ENCODE peak calls at places on chromosomes 11 and 22, in four cellular contexts. V is A549, Y is fibroblast of villous mesenchyme, I is spleen. Z is an unnamed sample.

GRCh38 chr11:114169321-114169749 is 109.8 kb downstream of the ZBTB16 start:
- DNase-seq in V (no peak), Y (peak; percentile 80), I (no peak), Z (no peak)

GRCh38 chr11:30852091-30852490 is 265.9 kb upstream of the MPPED2 start:
- DNase-seq in V (no peak), Y (no peak), I (no peak), Z (no peak)

GRCh38 chr11:18526130-18526520 is 617 bp downstream of the TSG101 start:
- DNase-seq in V (no peak), Y (no peak), I (no peak), Z (no peak)

GRCh38 chr11:122784325-122785155 is 53.8 kb upstream of the CRTAM start:
- DNase-seq in V (no peak), Y (peak; percentile 96), I (no peak), Z (no peak)

GRCh38 chr11:134800826-134801225 is 388.8 kb upstream of the B3GAT1 start:
- DNase-seq in V (no peak), Y (no peak), I (no peak), Z (no peak)

GRCh38 chr11:44071157-44071556 is 5.1 kb downstream of the ACCS start:
- DNase-seq in V (no peak), Y (no peak), I (no peak), Z (no peak)

GRCh38 chr11:26841818-26842457 is 120.1 kb upstream of the SLC5A12 start:
- DNase-seq in V (no peak), Y (peak; percentile 57), I (no peak), Z (no peak)

GRCh38 chr11:121351089-121351488 is 58.5 kb downstream of the SC5D start:
- DNase-seq in V (no peak), Y (no peak), I (no peak), Z (no peak)

GRCh38 chr22:31103111-31103510 is 4.3 kb downstream of the SELENOM start:
- DNase-seq in V (no peak), Y (no peak), I (peak; percentile 35), Z (no peak)

GRCh38 chr22:24289781-24290181 is 19.1 kb downstream of the SPECC1L start:
- DNase-seq in V (no peak), Y (peak; percentile 18), I (no peak), Z (no peak)

GRCh38 chr11:17714356-17714854 is 5.0 kb upstream of the MYOD1 start:
- DNase-seq in V (no peak), Y (no peak), I (no peak), Z (no peak)

GRCh38 chr11:93059074-93059957 is 89.9 kb downstream of the MTNR1B start:
- DNase-seq in V (no peak), Y (peak; percentile 97), I (no peak), Z (no peak)

GRCh38 chr22:19229600-19229999 is 51.1 kb upstream of the SLC25A1 start:
- DNase-seq in V (no peak), Y (no peak), I (no peak), Z (no peak)

GRCh38 chr11:78646564-78647185 is 72.0 kb upstream of the NARS2 start:
- DNase-seq in V (peak; percentile 54), Y (peak; percentile 33), I (no peak), Z (peak; percentile 60)

GRCh38 chr11:19393941-19394340 is 153.2 kb upstream of the E2F8 start:
- DNase-seq in V (no peak), Y (peak; percentile 81), I (no peak), Z (no peak)

GRCh38 chr11:81449588-81450155 is 1284.0 kb downstream of the FAM181B start:
- DNase-seq in V (no peak), Y (no peak), I (no peak), Z (no peak)

GRCh38 chr11:32365192-32365591 is 70.1 kb downstream of the WT1 start:
- DNase-seq in V (no peak), Y (no peak), I (no peak), Z (no peak)

GRCh38 chr11:47466701-47467250 is 17.8 kb upstream of the RAPSN start:
- DNase-seq in V (no peak), Y (no peak), I (peak; percentile 77), Z (no peak)

GRCh38 chr11:43376594-43376993 is 17.9 kb downstream of the TTC17 start:
- DNase-seq in V (no peak), Y (peak; percentile 81), I (no peak), Z (no peak)

GRCh38 chr11:48051217-48051848 is 71.0 kb downstream of the PTPRJ start:
- DNase-seq in V (no peak), Y (peak; percentile 44), I (no peak), Z (no peak)

GRCh38 chr11:10895285-10895684 is 37.4 kb upstream of the ZBED5 start:
- DNase-seq in V (no peak), Y (no peak), I (no peak), Z (no peak)

GRCh38 chr11:57482782-57483569 is 22.6 kb downstream of the RTN4RL2 start:
- DNase-seq in V (peak; percentile 72), Y (peak; percentile 22), I (peak; percentile 87), Z (peak; percentile 88)

GRCh38 chr11:86577663-86578636 is 94.5 kb downstream of the ME3 start:
- DNase-seq in V (peak; percentile 63), Y (peak; percentile 84), I (peak; percentile 81), Z (no peak)

DNA sequence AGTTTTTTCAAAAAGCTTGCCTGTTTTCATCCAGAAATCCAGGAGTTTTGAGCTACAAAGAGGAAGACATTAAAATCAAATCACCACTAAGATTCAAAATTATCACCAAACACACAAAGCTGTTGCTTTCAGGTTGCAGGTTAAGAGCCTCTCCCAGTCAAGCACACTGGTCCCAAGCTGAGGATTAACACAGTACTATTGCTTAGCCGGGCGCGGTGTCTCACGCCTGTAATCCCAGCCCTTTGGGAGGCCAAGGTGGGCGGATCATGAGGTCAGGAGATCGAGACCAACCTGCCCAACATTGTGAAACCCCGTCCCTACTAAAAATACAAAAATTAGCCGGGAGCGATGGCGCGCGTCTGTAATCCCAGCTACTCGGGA is 1165.1 kb downstream of the LRRC4C start:
- DNase-seq in V (no peak), Y (no peak), I (no peak), Z (no peak)
- TF ChIP-seq CTCF in V (no peak), Y (no peak), I (no peak), Z (no peak)

GRCh38 chr22:35037089-35037488 is 28.9 kb upstream of the ISX start:
- DNase-seq in V (no peak), Y (no peak), I (no peak), Z (no peak)
- TF ChIP-seq CTCF in V (peak; percentile 13), Y (no peak), I (no peak), Z (no peak)

GRCh38 chr11:14789879-14790484 is 102.0 kb downstream of the CYP2R1 start:
- DNase-seq in V (no peak), Y (peak; percentile 27), I (no peak), Z (no peak)
- TF ChIP-seq CTCF in V (peak; percentile 68), Y (peak; percentile 46), I (no peak), Z (peak; percentile 8)

DNA sequence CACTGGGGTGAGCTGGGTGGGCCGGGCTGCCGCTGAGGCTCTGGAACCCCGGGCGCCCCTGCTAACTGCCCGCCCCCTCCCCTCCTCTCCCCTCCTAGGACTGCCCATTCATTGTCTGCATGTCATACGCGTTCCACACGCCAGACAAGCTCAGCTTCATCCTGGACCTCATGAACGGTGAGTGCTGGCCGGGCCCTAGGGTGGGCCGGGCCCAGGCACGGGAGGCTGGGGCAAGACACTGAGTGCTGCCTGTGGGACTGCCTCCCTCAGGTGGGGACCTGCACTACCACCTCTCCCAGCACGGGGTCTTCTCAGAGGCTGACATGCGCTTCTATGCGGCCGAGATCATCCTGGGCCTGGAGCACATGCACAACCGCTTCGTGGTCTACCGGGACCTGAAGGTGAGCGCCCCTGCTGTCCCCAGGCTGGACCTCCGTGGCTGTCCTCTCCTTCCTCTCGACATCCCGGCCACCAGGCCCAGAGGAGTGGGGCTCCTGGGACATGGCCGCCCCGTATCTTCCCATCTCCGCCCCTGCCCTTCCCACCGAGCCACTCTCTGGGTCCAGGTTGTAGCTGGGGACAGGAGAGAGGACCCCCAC is 7.5 kb upstream of the ANKRD13D start:
- DNase-seq in V (no peak), Y (no peak), I (peak; percentile 76), Z (no peak)
- TF ChIP-seq CTCF in V (no peak), Y (no peak), I (no peak), Z (no peak)

GRCh38 chr11:65599955-65600246 is 4.3 kb upstream of the KCNK7 start:
- DNase-seq in V (no peak), Y (no peak), I (no peak), Z (no peak)
- TF ChIP-seq CTCF in V (no peak), Y (no peak), I (no peak), Z (no peak)

GRCh38 chr22:18022851-18023250 is 1.5 kb downstream of the MICAL3 start:
- DNase-seq in V (no peak), Y (no peak), I (peak; percentile 8), Z (no peak)

GRCh38 chr22:18023509-18024275 is 669 bp downstream of the MICAL3 start:
- DNase-seq in V (peak; percentile 76), Y (peak; percentile 84), I (peak; percentile 82), Z (peak; percentile 74)

GRCh38 chr22:18021431-18021830 is 2.9 kb downstream of the MICAL3 start:
- DNase-seq in V (no peak), Y (no peak), I (peak; percentile 44), Z (no peak)

GRCh38 chr22:18024956-18025720 is 777 bp upstream of the MICAL3 start:
- DNase-seq in V (no peak), Y (no peak), I (peak; percentile 53), Z (no peak)

GRCh38 chr22:18024276-18024939 is at the start of gene MICAL3:
- DNase-seq in V (peak; percentile 57), Y (peak; percentile 67), I (peak; percentile 93), Z (peak; percentile 92)
- TF ChIP-seq CTCF in V (peak; percentile 63), Y (peak; percentile 56), I (peak; percentile 64), Z (peak; percentile 95)

DNA sequence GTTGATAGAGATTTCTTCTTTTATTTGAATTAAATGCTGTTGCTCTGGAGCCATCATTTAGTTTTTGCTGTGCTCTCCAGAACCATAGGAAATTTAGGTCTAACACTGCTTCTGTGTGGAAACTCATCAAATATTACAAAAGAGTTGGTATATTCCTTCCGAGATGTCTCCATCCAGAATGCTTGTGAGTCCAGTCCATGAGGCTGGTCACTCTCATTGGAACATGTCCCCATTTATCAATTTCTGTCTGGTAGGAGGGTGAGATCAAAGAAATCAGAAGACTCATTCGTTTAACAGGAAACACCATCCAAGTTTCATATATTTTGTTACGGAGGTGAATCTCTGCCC is 52.4 kb upstream of the LMO2 start:
- DNase-seq in V (no peak), Y (no peak), I (no peak), Z (no peak)
- TF ChIP-seq CTCF in V (no peak), Y (no peak), I (no peak), Z (no peak)